ENCODE peak calls at places on chromosomes 11 and 22, in seven cellular contexts. I is CD8-positive, alpha-beta memory T cell; P is mesendoderm; D is endothelial cell of umbilical vein; V is tibial nerve; S is Peyer's patch; R is uterus. B is an unnamed sample.

GRCh38 chr22:19691007-19691720 is 23.1 kb upstream of the SEPTIN5 start:
- DNase-seq in S (no peak), I (no peak), V (no peak), P (no peak), D (no peak), R (no peak), B (no peak)

GRCh38 chr11:108912587-108912986 is 247.7 kb downstream of the DDX10 start:
- DNase-seq in S (no peak), I (no peak), D (no peak), R (no peak), P (peak; percentile 87), V (no peak), B (no peak)

GRCh38 chr11:118883368-118884071 is at the start of gene CXCR5:
- DNase-seq in P (peak; percentile 80), R (no peak), S (peak; percentile 91), I (no peak), D (no peak), V (no peak), B (no peak)

GRCh38 chr11:122556605-122557004 is 98.9 kb upstream of the UBASH3B start:
- DNase-seq in V (no peak), S (no peak), R (no peak), P (peak; percentile 54), D (no peak), I (peak; percentile 6), B (peak; percentile 9)

GRCh38 chr11:87137711-87138110 is 100.0 kb downstream of the TMEM135 start:
- DNase-seq in R (no peak), I (no peak), D (no peak), S (no peak), V (no peak), P (no peak), B (no peak)

GRCh38 chr22:46758867-46759290 is 3.6 kb upstream of the TBC1D22A start:
- DNase-seq in S (peak; percentile 55), D (peak; percentile 82), V (peak; percentile 42), I (peak; percentile 22), P (peak; percentile 96), R (no peak), B (peak; percentile 98)

GRCh38 chr11:119344291-119345010 is 2.1 kb downstream of the MFRP start:
- DNase-seq in D (no peak), V (no peak), S (no peak), R (no peak), P (no peak), I (no peak), B (no peak)

GRCh38 chr11:111148116-111148515 is 97.4 kb upstream of the POU2AF2 start:
- DNase-seq in V (no peak), R (no peak), I (no peak), S (no peak), P (no peak), D (no peak), B (no peak)

GRCh38 chr22:39245130-39246039 is 603 bp upstream of the PDGFB start:
- DNase-seq in R (no peak), I (no peak), S (no peak), V (no peak), D (no peak), P (no peak), B (no peak)
- H3K4me3 ChIP-seq in R (peak overlapping the region; percentile 31), I (peak overlapping the region; percentile 26), S (no peak overlapping the region), V (peak overlapping the region; percentile 67), D (peak overlapping the region; percentile 68), P (no peak overlapping the region), B (no peak overlapping the region)

GRCh38 chr22:18075101-18075730 is 2.6 kb upstream of the PEX26 start:
- DNase-seq in D (no peak), I (no peak), V (no peak), R (no peak), S (no peak), P (no peak), B (no peak)
- H3K27ac ChIP-seq in D (no peak overlapping the region), I (no peak overlapping the region), V (peak overlapping the region; percentile 29), R (peak overlapping the region; percentile 82), S (peak overlapping the region; percentile 14), P (no peak overlapping the region), B (no peak overlapping the region)

GRCh38 chr22:41410311-41410751 is 28.6 kb downstream of the TEF start:
- DNase-seq in D (no peak), R (peak; percentile 29), P (no peak), S (no peak), V (no peak), I (no peak), B (no peak)

GRCh38 chr22:41403532-41404318 is 22.0 kb downstream of the TEF start:
- DNase-seq in D (peak; percentile 80), S (peak; percentile 64), I (peak; percentile 70), P (peak; percentile 88), R (peak; percentile 88), V (peak; percentile 75), B (peak; percentile 90)

GRCh38 chr22:41405588-41405987 is 23.8 kb downstream of the TEF start:
- DNase-seq in D (no peak), S (no peak), I (no peak), R (no peak), V (no peak), P (no peak), B (no peak)

GRCh38 chr22:41408665-41409064 is 26.9 kb downstream of the TEF start:
- DNase-seq in D (no peak), S (no peak), R (no peak), I (no peak), V (no peak), P (no peak), B (no peak)

DNA sequence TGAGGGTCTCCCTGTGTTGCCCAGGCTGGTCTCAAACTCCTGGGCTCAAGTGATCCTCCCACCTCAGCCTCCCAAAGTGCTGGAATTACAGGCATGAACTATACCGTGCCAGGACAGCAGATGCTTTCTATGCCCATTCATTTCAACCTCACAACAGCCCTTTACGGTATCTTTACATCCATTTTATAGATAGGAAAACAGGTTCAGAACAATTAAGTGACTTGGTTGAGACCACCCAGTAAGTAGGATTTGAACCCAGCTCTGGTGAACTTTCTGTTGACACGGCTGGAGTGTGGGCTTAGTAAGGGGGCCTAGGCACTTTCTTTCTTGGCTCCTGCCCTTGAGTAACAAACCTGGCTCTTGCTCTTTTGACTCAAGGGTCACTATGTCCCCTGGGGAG is 25.7 kb downstream of the TEF start:
- DNase-seq in D (no peak), P (no peak), I (no peak), V (no peak), S (no peak), R (no peak), B (no peak)
- H3K4me1 ChIP-seq in D (no peaks in the 10 kb centered on the region), P (no peaks in the 10 kb centered on the region), I (peaks cover 14% of the 10 kb centered on the region), V (peaks cover 24% of the 10 kb centered on the region), S (peaks cover 3% of the 10 kb centered on the region), R (peaks cover 24% of the 10 kb centered on the region), B (peaks cover under 1% of the 10 kb centered on the region)

GRCh38 chr11:43674566-43674965 is 6.0 kb upstream of the HSD17B12 start:
- DNase-seq in D (no peak), S (no peak), R (no peak), I (no peak), V (no peak), P (no peak), B (no peak)
- H3K4me3 ChIP-seq in D (no peak overlapping the region), S (no peak overlapping the region), R (no peak overlapping the region), I (no peak overlapping the region), V (no peak overlapping the region), P (no peak overlapping the region), B (no peak overlapping the region)

DNA sequence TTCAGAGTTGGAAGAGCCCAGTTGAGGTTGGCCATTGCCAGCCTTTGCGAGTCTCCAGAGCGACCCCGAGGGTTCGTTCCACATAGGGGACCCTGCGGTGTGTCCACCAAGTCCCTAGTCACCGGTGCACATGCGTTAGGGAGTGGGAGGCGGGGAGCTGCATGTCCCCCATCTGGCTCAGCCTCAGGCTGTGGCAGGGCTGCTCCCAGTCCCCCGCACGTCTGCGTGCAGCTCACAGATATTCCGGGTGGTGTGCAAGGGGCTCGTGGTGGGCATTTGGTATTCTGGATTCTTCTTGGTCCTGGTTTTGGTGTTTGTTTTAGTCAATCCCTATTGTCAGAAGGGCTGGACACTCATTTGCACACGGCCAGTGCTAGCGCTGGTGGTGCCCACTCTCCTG is 48.8 kb downstream of the MUC6 start:
- DNase-seq in S (no peak), P (no peak), V (no peak), I (no peak), R (no peak), D (no peak), B (no peak)
- H3K27ac ChIP-seq in S (no peak overlapping the region), P (no peak overlapping the region), V (no peak overlapping the region), I (no peak overlapping the region), R (no peak overlapping the region), D (no peak overlapping the region), B (no peak overlapping the region)

GRCh38 chr11:126355324-126355925 is at the start of gene ST3GAL4:
- DNase-seq in R (peak; percentile 76), V (peak; percentile 64), D (peak; percentile 73), P (peak; percentile 91), S (peak; percentile 33), I (peak; percentile 44), B (peak; percentile 13)

GRCh38 chr11:126355926-126356897 is 726 bp downstream of the ST3GAL4 start:
- DNase-seq in S (no peak), I (no peak), D (peak; percentile 26), P (peak; percentile 51), R (no peak), V (no peak), B (no peak)

GRCh38 chr11:126358763-126359160 is 3.3 kb downstream of the ST3GAL4 start:
- DNase-seq in D (no peak), R (no peak), V (no peak), S (no peak), P (no peak), I (no peak), B (no peak)

GRCh38 chr11:126357969-126358762 is 2.7 kb downstream of the ST3GAL4 start:
- DNase-seq in S (no peak), R (no peak), D (no peak), I (no peak), P (no peak), V (no peak), B (no peak)

DNA sequence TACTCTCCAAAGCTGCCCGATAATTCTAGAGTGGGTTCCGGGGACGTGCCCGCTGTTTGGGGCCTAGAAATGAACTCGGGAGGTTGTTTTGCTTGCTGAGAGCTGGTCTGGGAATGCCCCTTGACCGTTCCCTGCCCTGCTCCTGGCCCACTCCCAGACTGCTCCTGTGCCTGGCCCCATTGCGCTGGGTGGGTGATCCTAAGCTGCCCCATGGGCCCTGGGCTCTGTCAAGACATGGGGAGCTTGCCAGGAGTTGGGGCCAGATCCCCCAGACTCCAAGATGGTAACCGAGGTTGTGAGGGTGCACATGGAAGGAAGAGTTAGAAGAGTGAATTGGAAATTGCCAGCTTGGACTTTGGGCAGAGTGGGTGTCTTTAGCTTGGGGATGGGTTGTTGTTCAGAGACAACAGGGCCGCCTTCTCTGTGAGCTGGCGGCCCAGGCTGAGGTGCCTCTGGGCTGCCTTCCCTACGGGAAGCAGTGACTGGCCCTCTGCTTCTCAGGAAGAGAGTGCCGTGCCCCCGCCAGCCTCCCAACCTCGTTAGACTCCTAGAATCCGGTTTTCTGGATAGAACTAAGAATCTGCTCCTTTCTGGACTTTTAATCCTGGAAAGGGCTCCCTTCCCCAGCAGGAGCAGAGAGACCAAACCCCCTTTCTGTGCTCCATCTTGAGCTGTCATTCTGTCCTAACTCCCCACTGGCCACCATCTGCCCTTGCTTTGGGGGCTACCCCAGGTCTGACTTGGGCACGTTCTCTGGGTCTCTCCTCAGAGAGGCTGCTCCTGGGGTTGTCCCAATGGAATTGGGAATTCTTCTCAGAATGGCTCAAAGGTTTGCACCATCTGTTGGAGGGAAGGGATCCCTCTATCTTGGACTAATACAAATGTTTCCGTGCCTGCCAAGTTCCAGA is 1.8 kb downstream of the ST3GAL4 start:
- DNase-seq in R (no peak), P (no peak), I (no peak), D (no peak), S (no peak), V (no peak), B (no peak)
- H3K4me1 ChIP-seq in R (peaks cover 6% of the 10 kb centered on the region), P (peaks cover 12% of the 10 kb centered on the region), I (peaks cover 21% of the 10 kb centered on the region), D (peaks cover 23% of the 10 kb centered on the region), S (no peaks in the 10 kb centered on the region), V (peaks cover 39% of the 10 kb centered on the region), B (no peaks in the 10 kb centered on the region)

GRCh38 chr11:73321342-73322110 is 13.4 kb downstream of the ARHGEF17 start:
- DNase-seq in D (peak; percentile 97), S (peak; percentile 27), I (no peak), V (no peak), P (no peak), R (peak; percentile 72), B (no peak)
- H3K4me3 ChIP-seq in D (no peak overlapping the region), S (no peak overlapping the region), I (no peak overlapping the region), V (no peak overlapping the region), P (no peak overlapping the region), R (no peak overlapping the region), B (no peak overlapping the region)

B was measured in small intestine.